ENCODE peak calls at places on chromosomes 2 and 18, in ten cellular contexts. One of them, this sample, is unnamed. For H3K36me3 and H3K4me1, the result is how much of the 10 kb centered on the place peaks cover.

GRCh38 chr2:41116106-41116797 is 664.4 kb upstream of the SLC8A1 start:
- DNase-seq in upper lobe of right lung: no peak
- DNase-seq in astrocyte: peak
- DNase-seq in adrenal gland: no peak
- DNase-seq in stomach: no peak
- DNase-seq in thoracic aorta: no peak
- DNase-seq in CD8-positive, alpha-beta T cell: no peak
- DNase-seq in cardiac muscle cell: no peak
- DNase-seq in hepatocyte: no peak
- DNase-seq in pancreas: no peak
- DNase-seq in this sample: no peak

GRCh38 chr18:54696616-54697293 is 105.7 kb downstream of the DYNAP start:
- DNase-seq in stomach: no peak
- DNase-seq in thoracic aorta: no peak
- DNase-seq in upper lobe of right lung: no peak
- DNase-seq in pancreas: no peak
- DNase-seq in adrenal gland: no peak
- DNase-seq in cardiac muscle cell: no peak
- DNase-seq in astrocyte: peak
- DNase-seq in hepatocyte: no peak
- DNase-seq in CD8-positive, alpha-beta T cell: no peak
- DNase-seq in this sample: no peak

GRCh38 chr2:64202206-64202864 is 58.1 kb upstream of the PELI1 start:
- DNase-seq in stomach: no peak
- DNase-seq in cardiac muscle cell: no peak
- DNase-seq in hepatocyte: peak
- DNase-seq in CD8-positive, alpha-beta T cell: no peak
- DNase-seq in upper lobe of right lung: no peak
- DNase-seq in adrenal gland: no peak
- DNase-seq in thoracic aorta: no peak
- DNase-seq in pancreas: no peak
- DNase-seq in astrocyte: no peak
- DNase-seq in this sample: no peak

GRCh38 chr2:136008205-136008865 is 22.9 kb upstream of the DARS1 start:
- DNase-seq in pancreas: no peak
- DNase-seq in stomach: peak
- DNase-seq in CD8-positive, alpha-beta T cell: peak
- DNase-seq in astrocyte: no peak
- DNase-seq in hepatocyte: no peak
- DNase-seq in thoracic aorta: no peak
- DNase-seq in cardiac muscle cell: no peak
- DNase-seq in upper lobe of right lung: peak
- DNase-seq in adrenal gland: peak
- DNase-seq in this sample: peak

GRCh38 chr2:179435021-179435420 is 170.4 kb upstream of the SESTD1 start:
- DNase-seq in stomach: no peak
- DNase-seq in adrenal gland: no peak
- DNase-seq in hepatocyte: no peak
- DNase-seq in upper lobe of right lung: no peak
- DNase-seq in cardiac muscle cell: no peak
- DNase-seq in CD8-positive, alpha-beta T cell: no peak
- DNase-seq in pancreas: no peak
- DNase-seq in thoracic aorta: no peak
- DNase-seq in astrocyte: no peak
- DNase-seq in this sample: no peak

GRCh38 chr2:163736433-163737168 is 793 bp upstream of the FIGN start:
- DNase-seq in pancreas: peak
- DNase-seq in astrocyte: no peak
- DNase-seq in cardiac muscle cell: peak
- DNase-seq in CD8-positive, alpha-beta T cell: no peak
- DNase-seq in upper lobe of right lung: peak
- DNase-seq in stomach: no peak
- DNase-seq in thoracic aorta: no peak
- DNase-seq in hepatocyte: peak
- DNase-seq in adrenal gland: peak
- DNase-seq in this sample: peak

GRCh38 chr2:105038383-105039061 is 653 bp downstream of the MRPS9 start:
- DNase-seq in pancreas: no peak
- DNase-seq in thoracic aorta: no peak
- DNase-seq in stomach: no peak
- DNase-seq in adrenal gland: no peak
- DNase-seq in CD8-positive, alpha-beta T cell: no peak
- DNase-seq in astrocyte: no peak
- DNase-seq in hepatocyte: no peak
- DNase-seq in cardiac muscle cell: no peak
- DNase-seq in upper lobe of right lung: no peak
- DNase-seq in this sample: no peak

GRCh38 chr2:8515864-8516533 is 165.9 kb upstream of the ID2 start:
- DNase-seq in astrocyte: no peak
- DNase-seq in stomach: no peak
- DNase-seq in pancreas: no peak
- DNase-seq in adrenal gland: no peak
- DNase-seq in thoracic aorta: no peak
- DNase-seq in cardiac muscle cell: no peak
- DNase-seq in hepatocyte: no peak
- DNase-seq in CD8-positive, alpha-beta T cell: no peak
- DNase-seq in upper lobe of right lung: no peak
- DNase-seq in this sample: no peak

GRCh38 chr2:34096552-34097171 is 497.6 kb upstream of the FAM98A start:
- DNase-seq in hepatocyte: peak
- DNase-seq in thoracic aorta: no peak
- DNase-seq in pancreas: no peak
- DNase-seq in stomach: peak
- DNase-seq in adrenal gland: peak
- DNase-seq in upper lobe of right lung: no peak
- DNase-seq in astrocyte: peak
- DNase-seq in cardiac muscle cell: peak
- DNase-seq in CD8-positive, alpha-beta T cell: peak
- DNase-seq in this sample: no peak

GRCh38 chr18:50458366-50458765 is 83.5 kb downstream of the SKA1 start:
- DNase-seq in hepatocyte: no peak
- DNase-seq in pancreas: no peak
- DNase-seq in cardiac muscle cell: no peak
- DNase-seq in astrocyte: no peak
- DNase-seq in CD8-positive, alpha-beta T cell: no peak
- DNase-seq in upper lobe of right lung: no peak
- DNase-seq in thoracic aorta: no peak
- DNase-seq in adrenal gland: no peak
- DNase-seq in stomach: no peak
- DNase-seq in this sample: no peak

GRCh38 chr18:50458796-50459195 is 84.0 kb downstream of the SKA1 start:
- DNase-seq in stomach: no peak
- DNase-seq in CD8-positive, alpha-beta T cell: no peak
- DNase-seq in cardiac muscle cell: no peak
- DNase-seq in hepatocyte: peak
- DNase-seq in astrocyte: no peak
- DNase-seq in pancreas: no peak
- DNase-seq in upper lobe of right lung: no peak
- DNase-seq in adrenal gland: no peak
- DNase-seq in thoracic aorta: no peak
- DNase-seq in this sample: no peak

GRCh38 chr18:50461251-50461650 is 86.4 kb downstream of the SKA1 start:
- DNase-seq in CD8-positive, alpha-beta T cell: no peak
- DNase-seq in upper lobe of right lung: no peak
- DNase-seq in pancreas: no peak
- DNase-seq in hepatocyte: no peak
- DNase-seq in cardiac muscle cell: no peak
- DNase-seq in astrocyte: no peak
- DNase-seq in adrenal gland: no peak
- DNase-seq in thoracic aorta: no peak
- DNase-seq in stomach: no peak
- DNase-seq in this sample: no peak

GRCh38 chr18:50460062-50460461 is 85.2 kb downstream of the SKA1 start:
- DNase-seq in adrenal gland: no peak
- DNase-seq in cardiac muscle cell: no peak
- DNase-seq in stomach: no peak
- DNase-seq in pancreas: no peak
- DNase-seq in thoracic aorta: no peak
- DNase-seq in hepatocyte: no peak
- DNase-seq in astrocyte: no peak
- DNase-seq in upper lobe of right lung: no peak
- DNase-seq in CD8-positive, alpha-beta T cell: no peak
- DNase-seq in this sample: no peak

GRCh38 chr18:50460691-50461090 is 85.8 kb downstream of the SKA1 start:
- DNase-seq in pancreas: no peak
- DNase-seq in astrocyte: no peak
- DNase-seq in hepatocyte: no peak
- DNase-seq in stomach: no peak
- DNase-seq in CD8-positive, alpha-beta T cell: no peak
- DNase-seq in thoracic aorta: no peak
- DNase-seq in adrenal gland: no peak
- DNase-seq in upper lobe of right lung: no peak
- DNase-seq in cardiac muscle cell: no peak
- DNase-seq in this sample: no peak
- TF ChIP-seq CTCF in pancreas: no peak
- TF ChIP-seq CTCF in astrocyte: no peak
- TF ChIP-seq CTCF in hepatocyte: no peak
- TF ChIP-seq CTCF in stomach: no peak
- TF ChIP-seq CTCF in CD8-positive, alpha-beta T cell: no peak
- TF ChIP-seq CTCF in thoracic aorta: no peak
- TF ChIP-seq CTCF in adrenal gland: no peak
- TF ChIP-seq CTCF in upper lobe of right lung: no peak
- TF ChIP-seq CTCF in cardiac muscle cell: no peak
- TF ChIP-seq CTCF in this sample: no peak

DNA sequence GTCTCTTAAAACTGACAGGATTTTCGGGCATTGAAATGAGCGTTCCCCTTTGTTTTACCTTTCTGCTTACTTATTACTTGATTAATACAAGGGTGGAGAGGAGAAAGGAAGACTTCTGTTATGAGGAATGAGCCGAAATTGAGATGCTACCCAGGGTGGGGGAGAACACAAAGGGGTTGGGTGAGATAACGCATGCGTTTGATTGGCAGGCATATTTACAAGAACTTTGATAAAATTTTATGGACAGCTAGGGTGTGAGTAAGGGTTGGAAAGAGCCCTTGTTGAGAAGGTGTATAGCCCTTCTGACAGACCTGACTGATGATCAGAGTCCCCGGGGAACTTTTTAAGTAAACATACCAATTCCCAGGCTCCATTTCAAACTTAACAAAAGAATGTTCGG is 1.8 kb downstream of the RNF138 start:
- DNase-seq in cardiac muscle cell: no peak
- DNase-seq in hepatocyte: peak
- DNase-seq in stomach: no peak
- DNase-seq in astrocyte: peak
- DNase-seq in adrenal gland: no peak
- DNase-seq in thoracic aorta: no peak
- DNase-seq in upper lobe of right lung: no peak
- DNase-seq in CD8-positive, alpha-beta T cell: no peak
- DNase-seq in pancreas: no peak
- DNase-seq in this sample: no peak
- H3K36me3 ChIP-seq in cardiac muscle cell: under half
- H3K36me3 ChIP-seq in hepatocyte: under half
- H3K36me3 ChIP-seq in stomach: under half
- H3K36me3 ChIP-seq in astrocyte: under half
- H3K36me3 ChIP-seq in adrenal gland: under half
- H3K36me3 ChIP-seq in thoracic aorta: under half
- H3K36me3 ChIP-seq in upper lobe of right lung: under half
- H3K36me3 ChIP-seq in CD8-positive, alpha-beta T cell: under half
- H3K36me3 ChIP-seq in pancreas: under half
- H3K36me3 ChIP-seq in this sample: under half

GRCh38 chr2:68741805-68742306 is 7.2 kb downstream of the ARHGAP25 start:
- DNase-seq in pancreas: no peak
- DNase-seq in hepatocyte: no peak
- DNase-seq in cardiac muscle cell: no peak
- DNase-seq in stomach: no peak
- DNase-seq in upper lobe of right lung: no peak
- DNase-seq in astrocyte: no peak
- DNase-seq in CD8-positive, alpha-beta T cell: no peak
- DNase-seq in adrenal gland: no peak
- DNase-seq in thoracic aorta: no peak
- DNase-seq in this sample: no peak

GRCh38 chr2:68742638-68743037 is 8.0 kb downstream of the ARHGAP25 start:
- DNase-seq in upper lobe of right lung: no peak
- DNase-seq in pancreas: no peak
- DNase-seq in stomach: no peak
- DNase-seq in hepatocyte: no peak
- DNase-seq in cardiac muscle cell: no peak
- DNase-seq in adrenal gland: no peak
- DNase-seq in CD8-positive, alpha-beta T cell: peak
- DNase-seq in astrocyte: no peak
- DNase-seq in thoracic aorta: no peak
- DNase-seq in this sample: peak

GRCh38 chr2:68745006-68745405 is 10.4 kb downstream of the ARHGAP25 start:
- DNase-seq in cardiac muscle cell: no peak
- DNase-seq in stomach: no peak
- DNase-seq in thoracic aorta: no peak
- DNase-seq in pancreas: no peak
- DNase-seq in astrocyte: no peak
- DNase-seq in CD8-positive, alpha-beta T cell: peak
- DNase-seq in hepatocyte: no peak
- DNase-seq in upper lobe of right lung: no peak
- DNase-seq in adrenal gland: no peak
- DNase-seq in this sample: no peak

GRCh38 chr2:68744517-68744916 is 9.9 kb downstream of the ARHGAP25 start:
- DNase-seq in astrocyte: no peak
- DNase-seq in hepatocyte: no peak
- DNase-seq in stomach: no peak
- DNase-seq in thoracic aorta: no peak
- DNase-seq in cardiac muscle cell: no peak
- DNase-seq in CD8-positive, alpha-beta T cell: peak
- DNase-seq in pancreas: no peak
- DNase-seq in upper lobe of right lung: no peak
- DNase-seq in adrenal gland: no peak
- DNase-seq in this sample: no peak

GRCh38 chr2:68743531-68743930 is 8.9 kb downstream of the ARHGAP25 start:
- DNase-seq in upper lobe of right lung: no peak
- DNase-seq in pancreas: no peak
- DNase-seq in hepatocyte: no peak
- DNase-seq in stomach: no peak
- DNase-seq in adrenal gland: no peak
- DNase-seq in cardiac muscle cell: no peak
- DNase-seq in astrocyte: no peak
- DNase-seq in CD8-positive, alpha-beta T cell: peak
- DNase-seq in thoracic aorta: no peak
- DNase-seq in this sample: no peak
- H3K4me1 ChIP-seq in upper lobe of right lung: under half
- H3K4me1 ChIP-seq in pancreas: under half
- H3K4me1 ChIP-seq in hepatocyte: under half
- H3K4me1 ChIP-seq in stomach: under half
- H3K4me1 ChIP-seq in adrenal gland: under half
- H3K4me1 ChIP-seq in cardiac muscle cell: under half
- H3K4me1 ChIP-seq in astrocyte: under half
- H3K4me1 ChIP-seq in CD8-positive, alpha-beta T cell: half or more
- H3K4me1 ChIP-seq in thoracic aorta: under half
- H3K4me1 ChIP-seq in this sample: under half

DNA sequence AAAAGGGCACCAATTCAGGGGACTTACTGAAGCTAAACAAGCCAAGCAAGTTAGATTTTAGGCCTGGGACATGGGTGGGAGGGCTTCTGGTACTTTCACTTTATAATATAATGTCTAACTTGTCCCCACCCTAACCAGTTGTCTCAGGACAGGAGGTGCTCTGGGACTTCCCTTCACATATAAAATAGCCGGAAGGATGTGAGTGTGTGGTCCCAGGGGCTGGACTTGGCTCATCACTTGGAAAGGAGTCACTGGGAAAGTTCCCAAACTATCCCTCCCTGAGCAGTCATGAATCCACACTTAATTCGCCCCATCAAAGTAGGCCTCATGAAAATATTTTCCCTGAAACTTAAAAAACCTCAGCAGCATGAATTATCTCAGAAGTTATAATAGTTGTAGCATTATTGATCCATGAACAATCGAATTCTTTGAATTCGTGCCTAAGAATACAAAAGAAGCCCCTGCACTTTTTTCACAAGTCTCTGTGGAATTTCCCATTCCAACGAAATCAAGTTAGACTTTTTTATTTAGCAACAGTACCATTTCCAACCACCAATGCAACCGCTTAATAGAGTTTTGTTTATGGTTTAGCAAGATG is 69.0 kb upstream of the SPTBN1 start:
- DNase-seq in adrenal gland: no peak
- DNase-seq in pancreas: no peak
- DNase-seq in thoracic aorta: no peak
- DNase-seq in CD8-positive, alpha-beta T cell: no peak
- DNase-seq in astrocyte: peak
- DNase-seq in upper lobe of right lung: no peak
- DNase-seq in stomach: no peak
- DNase-seq in cardiac muscle cell: no peak
- DNase-seq in hepatocyte: no peak
- DNase-seq in this sample: no peak
- TF ChIP-seq CTCF in adrenal gland: no peak
- TF ChIP-seq CTCF in pancreas: no peak
- TF ChIP-seq CTCF in thoracic aorta: peak
- TF ChIP-seq CTCF in CD8-positive, alpha-beta T cell: no peak
- TF ChIP-seq CTCF in astrocyte: no peak
- TF ChIP-seq CTCF in upper lobe of right lung: no peak
- TF ChIP-seq CTCF in stomach: no peak
- TF ChIP-seq CTCF in cardiac muscle cell: no peak
- TF ChIP-seq CTCF in hepatocyte: no peak
- TF ChIP-seq CTCF in this sample: no peak

This sample was measured in mucosa of descending colon.